ENCODE peak calls at places on chromosomes 11 and 22, in four cellular contexts. B is AG09319, P is lung microvascular endothelial cell, J is brain microvascular endothelial cell. I is an unnamed sample.

GRCh38 chr11:32118025-32118974 is 27.4 kb downstream of the RCN1 start:
- DNase-seq in B (no peak), P (no peak), J (peak; percentile 88), I (peak; percentile 39)

GRCh38 chr22:47207846-47208554 is 445.6 kb downstream of the TBC1D22A start:
- DNase-seq in B (no peak), P (no peak), J (no peak), I (no peak)

GRCh38 chr11:8610532-8611116 is 16.6 kb upstream of the STK33 start:
- DNase-seq in B (no peak), P (peak; percentile 65), J (peak; percentile 39), I (no peak)

GRCh38 chr11:117643606-117644300 is 153.3 kb downstream of the DSCAML1 start:
- DNase-seq in B (no peak), P (no peak), J (no peak), I (no peak)

GRCh38 chr11:45185228-45185729 is 38.8 kb downstream of the PRDM11 start:
- DNase-seq in B (no peak), P (no peak), J (no peak), I (no peak)

GRCh38 chr11:2298131-2298794 is 3.5 kb downstream of the C11orf21 start:
- DNase-seq in B (no peak), P (no peak), J (no peak), I (no peak)

GRCh38 chr22:28316014-28316413 is 363.6 kb downstream of the TTC28 start:
- DNase-seq in B (no peak), P (no peak), J (no peak), I (peak; percentile 24)

GRCh38 chr11:43360361-43361032 is 1.8 kb downstream of the TTC17 start:
- DNase-seq in B (no peak), P (peak; percentile 8), J (no peak), I (peak; percentile 34)

GRCh38 chr11:69159153-69159850 is 3.6 kb downstream of the SMIM38 start:
- DNase-seq in B (no peak), P (no peak), J (no peak), I (no peak)

GRCh38 chr11:26741036-26741435 is 19.2 kb upstream of the SLC5A12 start:
- DNase-seq in B (peak; percentile 5), P (no peak), J (peak; percentile 91), I (no peak)

GRCh38 chr11:120243221-120243620 is 3.3 kb downstream of the POU2F3 start:
- DNase-seq in B (no peak), P (no peak), J (no peak), I (no peak)

GRCh38 chr11:14542384-14542783 is 22.2 kb upstream of the PSMA1 start:
- DNase-seq in B (no peak), P (peak; percentile 68), J (no peak), I (peak; percentile 13)

GRCh38 chr11:2194877-2195755 is 23.5 kb upstream of the TH start:
- DNase-seq in B (no peak), P (peak; percentile 47), J (peak; percentile 9), I (peak; percentile 55)

GRCh38 chr11:1652778-1653540 is 23.4 kb downstream of the KRTAP5-5 start:
- DNase-seq in B (peak; percentile 0), P (peak; percentile 84), J (peak; percentile 41), I (peak; percentile 69)